ENCODE peak calls at places on chromosomes 7 and 10, in seven cellular contexts. H is tibial artery; D is right atrium auricular region; X is sigmoid colon; B is HCT116; M is CD4-positive, alpha-beta memory T cell; E is heart left ventricle. L is an unnamed sample.
A peak's percentile ranks its signal among the peaks of the same experiment; 100 is the strongest.

GRCh38 chr7:5679047-5679740 is 102.3 kb downstream of the RNF216 start:
- DNase-seq in X (no peak), M (no peak), E (no peak), B (no peak), H (no peak), D (no peak), L (no peak)

GRCh38 chr10:92810934-92811532 is 37.3 kb upstream of the EXOC6 start:
- DNase-seq in M (no peak), H (no peak), E (no peak), X (no peak), D (no peak), B (no peak), L (no peak)

GRCh38 chr7:13946181-13946580 is 43.3 kb downstream of the ETV1 start:
- DNase-seq in X (no peak), M (no peak), E (no peak), D (no peak), H (no peak), B (no peak), L (no peak)

GRCh38 chr10:70981171-70981836 is 92.9 kb upstream of the PCBD1 start:
- DNase-seq in B (no peak), H (no peak), X (no peak), E (no peak), M (no peak), D (no peak), L (no peak)

GRCh38 chr7:51234139-51234538 is 82.5 kb downstream of the COBL start:
- DNase-seq in X (no peak), E (peak; percentile 60), D (no peak), M (no peak), H (no peak), B (no peak), L (no peak)

GRCh38 chr10:102414749-102415148 is 3.8 kb downstream of the PSD start:
- DNase-seq in M (no peak), X (peak; percentile 64), E (no peak), H (no peak), D (no peak), B (no peak), L (no peak)

GRCh38 chr10:49594594-49594993 is 15.5 kb upstream of the SLC18A3 start:
- DNase-seq in H (no peak), X (no peak), D (peak; percentile 65), B (peak; percentile 37), E (no peak), M (no peak), L (no peak)

GRCh38 chr7:32941996-32942782 is 15.1 kb upstream of the FKBP9 start:
- DNase-seq in H (peak; percentile 65), D (peak; percentile 73), M (peak; percentile 42), B (no peak), X (peak; percentile 84), E (peak; percentile 80), L (peak; percentile 80)

GRCh38 chr7:114979388-114979787 is 57.5 kb downstream of the MDFIC start:
- DNase-seq in D (peak; percentile 73), M (no peak), H (peak; percentile 59), X (peak; percentile 52), E (peak; percentile 72), B (peak; percentile 10), L (no peak)

GRCh38 chr7:41912851-41913580 is 210.1 kb upstream of the INHBA start:
- DNase-seq in H (no peak), E (no peak), B (no peak), D (no peak), M (no peak), X (no peak), L (no peak)

GRCh38 chr10:50561266-50561665 is 62.5 kb downstream of the SGMS1 start:
- DNase-seq in D (no peak), B (no peak), M (no peak), H (no peak), E (no peak), X (no peak), L (no peak)

GRCh38 chr7:47407821-47408674 is 173.9 kb downstream of the TNS3 start:
- DNase-seq in M (no peak), E (no peak), B (no peak), D (no peak), X (peak; percentile 62), H (no peak), L (peak; percentile 66)

GRCh38 chr7:135710417-135711138 is 17.4 kb downstream of the SLC13A4 start:
- DNase-seq in H (no peak), E (no peak), X (no peak), M (no peak), B (no peak), D (no peak), L (no peak)

GRCh38 chr10:119535310-119535709 is 7.2 kb downstream of the RGS10 start:
- DNase-seq in H (no peak), E (no peak), D (no peak), M (no peak), X (peak; percentile 44), B (no peak), L (no peak)

GRCh38 chr10:133618851-133619250 is 7.7 kb downstream of the FRG2B start:
- DNase-seq in X (no peak), M (no peak), D (no peak), H (no peak), B (no peak), E (no peak), L (no peak)

GRCh38 chr7:127393370-127394058 is 1.0 kb upstream of the ZNF800 start:
- DNase-seq in D (peak; percentile 67), H (no peak), E (peak; percentile 26), X (peak; percentile 68), B (no peak), M (no peak), L (no peak)

GRCh38 chr7:106418094-106418493 is 133.3 kb upstream of the NAMPT start:
- DNase-seq in X (no peak), B (no peak), E (no peak), M (no peak), D (peak; percentile 68), H (peak; percentile 42), L (no peak)

GRCh38 chr10:123996302-123996701 is 97.1 kb downstream of the CHST15 start:
- DNase-seq in E (no peak), D (peak; percentile 56), B (no peak), H (no peak), X (no peak), M (no peak), L (peak; percentile 67)

GRCh38 chr10:102627446-102628293 is 16.6 kb upstream of the TRIM8 start:
- DNase-seq in D (no peak), B (no peak), X (peak; percentile 73), H (no peak), M (no peak), E (peak; percentile 65), L (no peak)

GRCh38 chr7:3028071-3028766 is 15.4 kb downstream of the CARD11 start:
- DNase-seq in X (no peak), E (peak; percentile 31), B (no peak), H (peak; percentile 33), M (no peak), D (peak; percentile 58), L (peak; percentile 46)

GRCh38 chr10:113473851-113474250 is 79.0 kb upstream of the HABP2 start:
- DNase-seq in H (no peak), D (no peak), X (no peak), M (no peak), B (no peak), E (no peak), L (no peak)

GRCh38 chr7:47581442-47581820 is 480 bp downstream of the TNS3 start:
- DNase-seq in E (peak; percentile 58), B (no peak), D (no peak), M (no peak), H (no peak), X (no peak), L (peak; percentile 76)

GRCh38 chr7:36245900-36246299 is 92.8 kb downstream of the EEPD1 start:
- DNase-seq in B (no peak), E (no peak), X (no peak), D (no peak), H (peak; percentile 32), M (no peak), L (no peak)

DNA sequence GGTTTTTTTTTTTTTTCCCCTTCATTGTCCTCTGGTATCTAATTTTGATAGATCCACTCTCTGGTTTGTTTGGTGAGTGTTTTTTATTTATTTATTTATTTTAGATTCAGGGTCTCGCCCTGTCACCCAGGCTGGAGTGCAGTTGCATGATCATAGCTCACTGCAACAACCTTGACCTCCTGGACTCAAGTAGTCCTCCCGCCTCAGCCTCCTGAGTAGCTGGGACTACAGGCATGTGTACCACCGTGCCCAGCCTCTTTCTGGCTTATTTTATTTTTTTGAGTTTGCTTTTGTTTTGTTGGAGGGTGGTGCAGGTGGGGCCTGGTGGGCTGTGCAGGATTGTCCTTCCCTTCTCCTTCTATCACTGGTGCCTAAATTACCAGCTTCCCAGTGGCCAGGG is 187.2 kb upstream of the SH2B2 start:
- DNase-seq in B (no peak), D (no peak), X (no peak), H (no peak), M (no peak), E (no peak), L (no peak)
- H3K27ac ChIP-seq in B (no peak overlapping the region), D (no peak overlapping the region), X (no peak overlapping the region), H (no peak overlapping the region), M (no peak overlapping the region), E (no peak overlapping the region), L (no peak overlapping the region)

GRCh38 chr10:86399879-86400704 is 33.5 kb upstream of the GRID1 start:
- DNase-seq in M (peak; percentile 90), D (peak; percentile 90), H (peak; percentile 93), X (peak; percentile 97), E (peak; percentile 96), B (peak; percentile 91), L (peak; percentile 94)
- H3K27ac ChIP-seq in M (peak overlapping the region; percentile 73), D (peak overlapping the region; percentile 75), H (peak overlapping the region; percentile 73), X (peak overlapping the region; percentile 97), E (peak overlapping the region; percentile 58), B (peak overlapping the region; percentile 85), L (peak overlapping the region; percentile 94)

GRCh38 chr7:77529279-77529678 is 7.8 kb upstream of the PTPN12 start:
- DNase-seq in H (no peak), D (no peak), M (no peak), X (no peak), E (no peak), B (no peak), L (no peak)

GRCh38 chr7:77528368-77528767 is 8.7 kb upstream of the PTPN12 start:
- DNase-seq in X (no peak), D (no peak), B (no peak), H (no peak), M (no peak), E (no peak), L (no peak)

GRCh38 chr7:77532247-77532646 is 4.8 kb upstream of the PTPN12 start:
- DNase-seq in H (no peak), B (no peak), D (no peak), M (no peak), X (no peak), E (no peak), L (no peak)

GRCh38 chr7:77536017-77536412 is 1.1 kb upstream of the PTPN12 start:
- DNase-seq in X (no peak), B (no peak), D (no peak), E (no peak), H (no peak), M (no peak), L (no peak)

DNA sequence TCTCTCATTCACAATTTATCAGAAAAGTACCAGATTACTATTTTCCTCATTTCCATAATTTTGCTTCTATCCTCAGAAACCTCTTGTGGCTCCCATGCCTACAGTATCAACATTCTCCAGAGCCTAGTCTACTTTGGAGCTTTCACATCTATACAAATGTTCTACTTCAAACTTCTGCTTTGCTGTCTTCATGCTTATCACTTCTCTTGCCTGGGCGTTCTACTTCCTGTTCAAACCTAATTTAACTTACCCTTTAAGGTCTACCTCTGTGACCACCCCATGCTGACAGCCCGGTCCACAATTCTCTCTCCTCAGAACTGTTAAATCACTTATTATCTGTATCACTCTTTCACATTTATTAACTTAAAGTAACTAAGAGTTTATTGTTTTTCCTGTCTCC is 6.1 kb upstream of the PTPN12 start:
- DNase-seq in B (no peak), H (no peak), D (no peak), E (no peak), M (no peak), X (no peak), L (no peak)
- H3K27ac ChIP-seq in B (no peak overlapping the region), H (no peak overlapping the region), D (no peak overlapping the region), E (no peak overlapping the region), M (no peak overlapping the region), X (no peak overlapping the region), L (no peak overlapping the region)

GRCh38 chr7:151013728-151014497 is 10.4 kb downstream of the ATG9B start:
- DNase-seq in H (peak; percentile 56), X (peak; percentile 84), M (peak; percentile 96), B (no peak), E (peak; percentile 78), D (peak; percentile 81), L (no peak)
- H3K27ac ChIP-seq in H (no peak overlapping the region), X (no peak overlapping the region), M (peak overlapping the region; percentile 96), B (no peak overlapping the region), E (no peak overlapping the region), D (no peak overlapping the region), L (no peak overlapping the region)